ENCODE peak calls at places on chromosomes 4 and X, in four cellular contexts. H is esophagus squamous epithelium, L is colonic mucosa, J is HFFc6. M is an unnamed sample.

GRCh38 chr4:105966046-105966445 is 70.8 kb downstream of the NPNT start:
- DNase-seq in H (no peak), L (no peak), J (peak), M (no peak)

GRCh38 chrX:97683256-97683655 is 799.5 kb downstream of the RPA4 start:
- DNase-seq in H (no peak), L (no peak), J (no peak), M (no peak)

GRCh38 chrX:51893931-51894696 is 691 bp downstream of the MAGED1 start:
- DNase-seq in H (no peak), L (peak), J (no peak), M (no peak)

GRCh38 chrX:55738969-55739368 is 21.4 kb downstream of the RRAGB start:
- DNase-seq in H (no peak), L (no peak), J (no peak), M (no peak)

GRCh38 chrX:19152762-19153161 is 30.5 kb upstream of the ADGRG2 start:
- DNase-seq in H (no peak), L (no peak), J (no peak), M (no peak)

GRCh38 chr4:90443231-90443630 is 316.0 kb downstream of the CCSER1 start:
- DNase-seq in H (no peak), L (no peak), J (no peak), M (no peak)

GRCh38 chr4:24924309-24924781 is 11.5 kb upstream of the CCDC149 start:
- DNase-seq in H (no peak), L (no peak), J (peak), M (no peak)

GRCh38 chrX:69503835-69504625 is at the start of gene NALF2:
- DNase-seq in H (no peak), L (peak), J (no peak), M (no peak)

GRCh38 chrX:148612431-148612830 is 112.0 kb downstream of the AFF2 start:
- DNase-seq in H (no peak), L (no peak), J (no peak), M (no peak)

GRCh38 chr4:121998024-121998423 is 46.2 kb upstream of the TRPC3 start:
- DNase-seq in H (no peak), L (no peak), J (no peak), M (no peak)

GRCh38 chrX:24396930-24397277 is 36.5 kb downstream of the SUPT20HL1 start:
- DNase-seq in H (no peak), L (no peak), J (no peak), M (no peak)

GRCh38 chrX:125202486-125203378 is 116.9 kb upstream of the TEX13C start:
- DNase-seq in H (no peak), L (no peak), J (no peak), M (no peak)

GRCh38 chr4:178387756-178388155 is 945.5 kb upstream of the AGA start:
- DNase-seq in H (no peak), L (no peak), J (no peak), M (no peak)

GRCh38 chr4:7121861-7122653 is 54.2 kb upstream of the GRPEL1 start:
- DNase-seq in H (no peak), L (no peak), J (no peak), M (no peak)

GRCh38 chr4:87105101-87105852 is 115.1 kb downstream of the KLHL8 start:
- DNase-seq in H (no peak), L (no peak), J (no peak), M (no peak)

GRCh38 chrX:53317365-53318069 is 36.1 kb upstream of the IQSEC2 start:
- DNase-seq in H (no peak), L (peak), J (peak), M (peak)

GRCh38 chr4:185283723-185284122 is 74.3 kb downstream of the SNX25 start:
- DNase-seq in H (no peak), L (no peak), J (peak), M (no peak)

GRCh38 chr4:119942806-119943205 is 123.8 kb downstream of the MAD2L1 start:
- DNase-seq in H (no peak), L (no peak), J (no peak), M (no peak)

GRCh38 chr4:184614509-184614908 is 34.7 kb downstream of the CASP3 start:
- DNase-seq in H (no peak), L (no peak), J (no peak), M (no peak)

GRCh38 chr4:32460972-32461371 is 1740.8 kb downstream of the PCDH7 start:
- DNase-seq in H (no peak), L (no peak), J (no peak), M (no peak)

DNA sequence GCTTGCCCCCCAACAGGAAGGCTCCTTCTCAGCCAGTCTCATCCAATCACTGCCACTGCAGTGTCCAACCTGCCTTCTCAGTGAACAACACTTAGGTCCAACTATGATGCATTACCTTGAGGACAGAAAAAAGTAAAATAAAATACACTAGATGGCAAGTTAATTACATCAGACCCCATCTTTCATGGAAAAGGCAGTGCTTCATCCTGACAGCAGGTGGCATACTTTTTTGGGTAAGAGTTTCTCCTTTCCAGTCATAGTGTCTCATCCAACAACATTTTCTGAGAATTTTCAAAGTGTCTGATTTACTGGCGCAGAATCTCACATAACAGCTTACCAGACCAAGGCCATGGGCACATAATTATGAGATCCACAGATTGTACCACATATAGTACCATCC is 1742.8 kb downstream of the PCDH7 start:
- DNase-seq in H (no peak), L (no peak), J (no peak), M (no peak)
- TF ChIP-seq CTCF in H (no peak), L (peak), J (peak), M (no peak)

GRCh38 chr4:72326692-72327632 is 242.1 kb downstream of the ADAMTS3 start:
- DNase-seq in H (no peak), L (no peak), J (peak), M (no peak)
- TF ChIP-seq CTCF in H (no peak), L (peak), J (peak), M (no peak)

DNA sequence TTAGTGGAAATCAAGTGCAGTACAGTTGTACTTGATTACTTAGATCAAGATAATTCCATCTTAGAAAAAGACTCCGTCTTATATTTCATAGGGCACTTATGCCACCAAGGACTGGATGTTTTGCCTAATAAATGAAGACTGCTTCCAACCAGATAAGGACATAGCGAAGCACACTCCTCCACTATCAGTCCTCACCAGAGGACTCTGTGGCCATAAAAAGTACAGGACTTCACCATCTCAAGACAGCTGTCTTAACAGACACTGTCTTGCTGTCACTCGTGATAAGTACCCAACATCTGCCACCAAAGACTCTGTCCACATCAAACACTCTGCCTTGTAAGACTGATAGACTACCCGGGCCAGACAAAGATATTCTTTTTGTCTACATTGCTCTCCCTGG is 352.0 kb downstream of the TRAM1L1 start:
- DNase-seq in H (no peak), L (no peak), J (no peak), M (no peak)
- TF ChIP-seq CTCF in H (no peak), L (no peak), J (no peak), M (no peak)

DNA sequence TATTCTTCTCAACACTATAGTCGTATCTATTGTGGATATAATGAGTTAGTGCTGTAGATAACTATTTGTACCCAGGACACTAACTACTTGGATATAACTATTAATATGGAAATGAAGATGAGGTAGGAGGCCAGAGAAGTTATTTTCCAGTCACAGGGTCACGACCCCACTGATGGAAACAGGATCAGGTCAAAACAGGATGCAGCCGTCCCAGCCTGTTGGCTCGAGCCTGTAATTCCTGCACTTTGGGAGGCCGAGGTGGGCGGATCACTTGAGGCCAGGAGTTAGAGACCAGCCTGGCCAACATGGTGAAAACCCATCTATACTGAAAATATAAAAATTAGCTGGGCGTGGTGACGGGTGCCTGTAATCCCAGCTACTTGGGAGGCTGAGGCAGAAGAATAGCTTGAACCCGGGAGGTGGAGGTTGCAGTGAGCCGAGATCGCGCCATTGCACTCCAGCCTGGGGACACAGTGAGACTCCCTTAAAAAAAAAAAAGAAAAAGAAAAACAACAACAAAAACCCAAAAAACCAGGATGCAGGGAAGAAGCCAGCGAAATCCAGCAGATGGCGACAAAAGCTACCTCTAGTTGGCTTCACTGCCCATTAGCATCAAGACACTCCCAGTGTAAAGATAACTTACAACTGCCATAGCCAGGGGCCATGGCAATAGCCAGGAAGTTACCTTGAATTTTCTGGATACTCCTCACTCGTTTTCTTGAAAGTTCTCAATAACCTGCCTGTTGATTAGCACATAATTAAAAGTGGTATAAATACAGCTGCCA is 37.9 kb upstream of the NKAP start:
- DNase-seq in H (no peak), L (peak), J (no peak), M (no peak)
- TF ChIP-seq CTCF in H (no peak), L (no peak), J (peak), M (no peak)

GRCh38 chr4:146415829-146416228 is 105.9 kb downstream of the SLC10A7 start:
- DNase-seq in H (no peak), L (no peak), J (no peak), M (no peak)

DNA sequence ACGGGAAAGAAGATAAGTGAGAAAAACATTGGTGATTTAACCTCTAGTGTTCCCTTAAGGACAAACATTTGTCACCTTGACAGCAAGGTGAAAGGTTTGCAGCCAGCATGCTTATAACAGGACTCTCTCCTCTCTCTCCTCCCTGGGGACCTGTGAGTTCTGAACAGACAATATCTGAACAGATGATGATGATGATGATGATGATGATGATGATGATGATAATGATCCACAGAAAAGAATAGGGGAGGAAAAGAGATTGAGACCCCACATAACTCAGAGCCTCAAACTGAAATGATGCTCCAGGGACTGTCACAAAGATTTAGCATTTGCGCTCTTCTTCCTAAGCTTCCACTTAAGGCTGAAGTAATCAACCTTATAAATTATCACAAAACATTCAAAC is 103.9 kb downstream of the SLC10A7 start:
- DNase-seq in H (no peak), L (no peak), J (no peak), M (no peak)
- TF ChIP-seq CTCF in H (no peak), L (no peak), J (no peak), M (no peak)

GRCh38 chr4:16914208-16914607 is 15.8 kb upstream of the LDB2 start:
- DNase-seq in H (no peak), L (no peak), J (peak), M (no peak)
- TF ChIP-seq CTCF in H (no peak), L (no peak), J (peak), M (no peak)

GRCh38 chr4:69025999-69026387 is 70.3 kb upstream of the UGT2B7 start:
- DNase-seq in H (no peak), L (no peak), J (no peak), M (no peak)

GRCh38 chr4:69026974-69027373 is 69.3 kb upstream of the UGT2B7 start:
- DNase-seq in H (no peak), L (no peak), J (no peak), M (no peak)

GRCh38 chr4:69025191-69025998 is 70.9 kb upstream of the UGT2B7 start:
- DNase-seq in H (no peak), L (peak), J (no peak), M (no peak)
- TF ChIP-seq CTCF in H (no peak), L (no peak), J (peak), M (no peak)

GRCh38 chrX:10629905-10630304 is 9.5 kb upstream of the MID1 start:
- DNase-seq in H (no peak), L (no peak), J (no peak), M (no peak)

GRCh38 chrX:10633722-10634121 is 13.3 kb upstream of the MID1 start:
- DNase-seq in H (no peak), L (no peak), J (peak), M (no peak)

GRCh38 chrX:10628906-10629305 is 8.5 kb upstream of the MID1 start:
- DNase-seq in H (no peak), L (no peak), J (peak), M (no peak)

GRCh38 chrX:10630320-10630719 is 9.9 kb upstream of the MID1 start:
- DNase-seq in H (no peak), L (no peak), J (no peak), M (no peak)

DNA sequence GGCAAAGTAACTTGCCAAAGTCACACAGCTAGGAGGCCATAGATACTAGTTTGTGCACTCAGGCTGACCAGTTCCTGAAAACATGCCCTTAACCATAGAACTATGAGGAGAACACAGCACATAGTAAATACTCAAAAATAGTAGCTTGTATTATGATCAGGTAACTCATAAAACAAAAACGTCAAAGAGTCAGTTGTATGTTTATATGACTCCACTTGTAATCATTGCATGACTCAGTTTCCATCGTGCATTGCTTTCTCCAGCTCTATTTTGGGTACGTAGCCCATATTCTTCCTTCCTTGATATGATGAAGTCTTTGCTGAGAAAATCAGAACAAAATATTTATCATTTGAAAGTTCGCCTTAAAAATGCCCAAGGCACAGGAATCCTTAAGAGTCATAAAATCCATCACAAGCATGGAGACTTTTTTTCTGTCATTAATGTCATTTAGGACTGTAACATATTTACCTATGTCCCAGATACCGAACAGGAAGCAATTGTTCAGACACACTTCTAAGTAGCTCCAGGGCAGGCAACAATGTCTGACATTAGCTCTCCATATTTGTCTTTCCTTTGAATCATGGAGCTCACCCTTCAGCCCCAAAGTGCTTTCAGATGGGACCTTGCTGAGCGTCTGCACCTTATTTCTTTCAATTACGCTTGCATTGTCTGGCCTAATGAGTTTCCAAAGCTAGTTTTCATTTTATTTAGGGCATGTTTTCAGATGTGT is 11.2 kb upstream of the MID1 start:
- DNase-seq in H (no peak), L (no peak), J (no peak), M (no peak)
- TF ChIP-seq CTCF in H (no peak), L (no peak), J (no peak), M (no peak)

DNA sequence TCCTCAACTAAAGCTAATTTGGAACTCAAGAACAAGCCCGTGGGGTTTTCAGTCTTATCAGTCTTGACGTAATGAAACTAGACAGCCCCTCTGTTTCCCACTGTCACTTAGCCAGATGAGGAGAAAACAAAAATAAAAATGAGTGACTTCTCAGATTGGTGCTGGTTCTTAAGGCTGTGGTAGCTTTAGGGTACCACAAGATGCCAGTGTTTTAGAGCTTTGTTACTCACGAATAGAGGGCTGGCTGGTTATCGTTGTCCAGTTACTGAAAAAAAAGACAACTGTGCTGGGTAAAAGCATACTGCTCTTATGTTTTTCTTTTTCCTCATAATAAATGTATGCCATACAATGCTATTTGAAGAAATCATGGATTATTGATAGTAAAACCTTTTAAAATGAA is 796.7 kb downstream of the RAPGEF2 start:
- DNase-seq in H (no peak), L (no peak), J (no peak), M (no peak)
- TF ChIP-seq CTCF in H (no peak), L (no peak), J (no peak), M (no peak)